ENCODE peak calls at places on chromosomes 6 and 20, in five cellular contexts. T is GM23248, F is colonic mucosa, K is mammary epithelial cell, C is K562. W is an unnamed sample.

GRCh38 chr6:32816746-32817204 is at the start of gene HLA-DOB:
- DNase-seq in T (peak; percentile 26), C (no peak), F (no peak), K (peak; percentile 92), W (no peak)

GRCh38 chr6:31826793-31827285 is 699 bp upstream of the HSPA1B start:
- DNase-seq in K (no peak), F (peak; percentile 92), C (peak; percentile 91), T (peak; percentile 91), W (peak; percentile 57)

GRCh38 chr20:51456511-51457280 is 85.8 kb downstream of the NFATC2 start:
- DNase-seq in F (peak; percentile 95), C (peak; percentile 52), K (peak; percentile 96), T (peak; percentile 97), W (peak; percentile 53)

GRCh38 chr6:45845546-45845945 is 170.1 kb downstream of the CLIC5 start:
- DNase-seq in F (no peak), K (peak; percentile 48), T (peak; percentile 81), C (no peak), W (no peak)

GRCh38 chr6:21592953-21593352 is 598 bp upstream of the SOX4 start:
- DNase-seq in T (no peak), K (no peak), C (no peak), F (no peak), W (no peak)

GRCh38 chr6:47780510-47781356 is 1.1 kb upstream of the OPN5 start:
- DNase-seq in K (peak; percentile 73), C (peak; percentile 56), T (peak; percentile 75), F (peak; percentile 43), W (peak; percentile 66)

GRCh38 chr6:138403801-138404665 is at the start of gene HEBP2:
- DNase-seq in K (peak; percentile 95), F (peak; percentile 99), T (peak; percentile 88), C (peak; percentile 98), W (peak; percentile 98)

GRCh38 chr20:32702706-32703425 is 29.1 kb upstream of the C20orf203 start:
- DNase-seq in K (no peak), T (no peak), F (no peak), C (no peak), W (peak; percentile 45)

GRCh38 chr6:42898891-42899361 is 16.9 kb upstream of the PTCRA start:
- DNase-seq in K (peak; percentile 37), C (peak; percentile 85), T (peak; percentile 65), F (peak; percentile 84), W (peak; percentile 84)

GRCh38 chr6:28544211-28544610 is 18.5 kb downstream of the GPX5 start:
- DNase-seq in F (no peak), K (no peak), C (peak; percentile 34), T (no peak), W (peak; percentile 77)

GRCh38 chr20:37853823-37854375 is 49.0 kb upstream of the VSTM2L start:
- DNase-seq in F (no peak), K (no peak), T (no peak), C (no peak), W (no peak)

GRCh38 chr20:62794007-62794724 is 2.1 kb upstream of the MRGBP start:
- DNase-seq in T (peak; percentile 98), C (peak; percentile 96), K (peak; percentile 94), F (peak; percentile 97), W (peak; percentile 98)

GRCh38 chr20:41086402-41087324 is 50.7 kb upstream of the PLCG1 start:
- DNase-seq in C (peak; percentile 85), K (peak; percentile 64), F (no peak), T (no peak), W (no peak)

GRCh38 chr6:68160348-68160747 is 474.7 kb upstream of the ADGRB3 start:
- DNase-seq in F (no peak), C (no peak), T (no peak), K (no peak), W (no peak)

GRCh38 chr6:87848616-87849015 is 146.6 kb upstream of the AKIRIN2 start:
- DNase-seq in T (no peak), F (peak; percentile 50), C (no peak), K (peak; percentile 3), W (no peak)

GRCh38 chr20:43744966-43745733 is 18.3 kb upstream of the GTSF1L start:
- DNase-seq in C (no peak), F (peak; percentile 33), T (no peak), K (no peak), W (peak; percentile 36)

GRCh38 chr6:122947355-122947754 is 48.7 kb upstream of the CLVS2 start:
- DNase-seq in C (peak; percentile 1), F (no peak), T (peak; percentile 0), K (peak; percentile 7), W (peak; percentile 73)

GRCh38 chr6:108118791-108119211 is 44.3 kb upstream of the OSTM1 start:
- DNase-seq in T (peak; percentile 39), F (no peak), K (no peak), C (no peak), W (peak; percentile 64)

GRCh38 chr20:3041818-3042504 is 1.5 kb upstream of the GNRH2 start:
- DNase-seq in T (no peak), C (no peak), K (no peak), F (no peak), W (no peak)

GRCh38 chr6:169450097-169450496 is 196.5 kb upstream of the THBS2 start:
- DNase-seq in C (no peak), T (peak; percentile 27), K (no peak), F (no peak), W (peak; percentile 36)

GRCh38 chr6:5751525-5752252 is 255.0 kb downstream of the NRN1 start:
- DNase-seq in T (peak; percentile 60), K (no peak), F (no peak), C (no peak), W (no peak)

GRCh38 chr6:164832410-164832809 is 477.0 kb downstream of the C6orf118 start:
- DNase-seq in C (no peak), F (no peak), K (no peak), T (no peak), W (no peak)

GRCh38 chr6:154247119-154247814 is 109.3 kb downstream of the IPCEF1 start:
- DNase-seq in K (no peak), C (no peak), F (no peak), T (no peak), W (peak; percentile 44)

GRCh38 chr20:31806564-31807355 is 12.4 kb upstream of the MYLK2 start:
- DNase-seq in C (no peak), F (no peak), K (no peak), T (no peak), W (no peak)

GRCh38 chr6:163648868-163649267 is 234.3 kb downstream of the QKI start:
- DNase-seq in K (no peak), T (no peak), F (no peak), C (no peak), W (no peak)

GRCh38 chr6:31676904-31677303 is 4.0 kb downstream of the LY6G5C start:
- DNase-seq in T (peak; percentile 36), C (peak; percentile 73), F (no peak), K (no peak), W (no peak)

GRCh38 chr6:41694815-41695536 is 40.4 kb downstream of the TFEB start:
- DNase-seq in T (peak; percentile 54), C (no peak), F (no peak), K (no peak), W (no peak)

GRCh38 chr6:169890901-169891300 is 139.5 kb downstream of the ERMARD start:
- DNase-seq in K (no peak), F (no peak), T (no peak), C (no peak), W (no peak)

GRCh38 chr20:46151936-46152335 is 33.8 kb downstream of the CD40 start:
- DNase-seq in C (peak; percentile 30), T (no peak), F (no peak), K (no peak), W (peak; percentile 42)

GRCh38 chr6:107490568-107491058 is 696 bp downstream of the SOBP start:
- DNase-seq in C (no peak), T (no peak), K (no peak), F (no peak), W (no peak)

GRCh38 chr20:15938847-15939246 is 634.4 kb downstream of the KIF16B start:
- DNase-seq in F (no peak), C (no peak), T (no peak), K (no peak), W (no peak)

GRCh38 chr6:35686873-35687557 is 1.7 kb downstream of the FKBP5 start:
- DNase-seq in K (no peak), F (no peak), C (no peak), T (no peak), W (no peak)

GRCh38 chr6:35688605-35689322 is at the start of gene FKBP5:
- DNase-seq in C (peak; percentile 98), F (peak; percentile 95), T (peak; percentile 97), K (peak; percentile 89), W (peak; percentile 97)

GRCh38 chr6:35687658-35688604 is 784 bp downstream of the FKBP5 start:
- DNase-seq in C (peak; percentile 84), T (peak; percentile 70), K (peak; percentile 63), F (peak; percentile 71), W (peak; percentile 87)

GRCh38 chr6:35683267-35683666 is 5.4 kb downstream of the FKBP5 start:
- DNase-seq in C (no peak), K (no peak), T (no peak), F (no peak), W (no peak)

GRCh38 chr6:35686441-35686840 is 2.3 kb downstream of the FKBP5 start:
- DNase-seq in F (no peak), K (no peak), C (no peak), T (no peak), W (no peak)
- H3K9ac ChIP-seq in F (peak overlapping the region; percentile 92), K (peak overlapping the region; percentile 96), C (no peak overlapping the region), T (no peak overlapping the region), W (no peak overlapping the region)

GRCh38 chr20:6711950-6712634 is 55.4 kb upstream of the BMP2 start:
- DNase-seq in F (peak; percentile 69), C (no peak), T (no peak), K (no peak), W (no peak)
- H3K9ac ChIP-seq in F (no peak overlapping the region), C (no peak overlapping the region), T (no peak overlapping the region), K (no peak overlapping the region), W (no peak overlapping the region)

GRCh38 chr6:89356644-89357043 is 4.1 kb upstream of the UBE2J1 start:
- DNase-seq in C (no peak), T (no peak), F (no peak), K (no peak), W (no peak)
- H3K9ac ChIP-seq in C (no peak overlapping the region), T (no peak overlapping the region), F (no peak overlapping the region), K (no peak overlapping the region), W (no peak overlapping the region)

GRCh38 chr6:128885381-128885780 is 2.4 kb downstream of the LAMA2 start:
- DNase-seq in T (peak; percentile 6), K (no peak), C (no peak), F (no peak), W (no peak)

GRCh38 chr6:128888444-128889175 is 5.7 kb downstream of the LAMA2 start:
- DNase-seq in K (no peak), F (no peak), T (no peak), C (no peak), W (no peak)

GRCh38 chr6:128882560-128882959 is 378 bp upstream of the LAMA2 start:
- DNase-seq in K (no peak), C (no peak), F (no peak), T (peak; percentile 51), W (peak; percentile 7)

DNA sequence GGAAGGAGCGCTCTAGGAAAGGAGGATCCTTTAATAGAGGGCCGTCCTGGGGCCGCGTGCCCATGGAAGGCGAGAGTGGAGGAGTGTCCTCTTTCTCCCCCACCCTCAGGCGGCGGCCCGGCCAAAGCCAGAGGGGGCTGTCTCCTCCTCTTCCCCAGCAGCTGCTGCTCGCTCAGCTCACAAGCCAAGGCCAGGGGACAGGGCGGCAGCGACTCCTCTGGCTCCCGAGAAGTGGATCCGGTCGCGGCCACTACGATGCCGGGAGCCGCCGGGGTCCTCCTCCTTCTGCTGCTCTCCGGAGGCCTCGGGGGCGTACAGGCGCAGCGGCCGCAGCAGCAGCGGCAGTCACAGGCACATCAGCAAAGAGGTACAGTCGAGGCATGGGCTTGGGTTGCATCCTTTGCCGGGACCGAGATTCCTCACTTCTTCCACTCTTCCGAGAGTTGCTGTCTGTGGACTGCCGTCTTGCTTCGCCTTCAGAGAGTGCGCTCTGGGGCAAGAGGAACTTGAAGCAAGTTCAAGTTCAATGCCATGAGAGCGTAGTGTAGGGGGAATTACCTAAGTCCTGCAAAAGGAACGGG is at the start of gene LAMA2:
- DNase-seq in T (peak; percentile 85), C (no peak), F (peak; percentile 45), K (no peak), W (peak; percentile 84)
- H3K9ac ChIP-seq in T (peak within 1 kb of the TSS; percentile 84), C (no peak within 1 kb of the TSS), F (peak within 1 kb of the TSS; percentile 42), K (no peak within 1 kb of the TSS), W (no peak within 1 kb of the TSS)